ENCODE peak calls at places on chromosomes 1 and 21, in seven cellular contexts. T, L, Z, V, Q, H and P are unnamed samples.

GRCh38 chr1:243705585-243705984 is 144.5 kb downstream of the AKT3 start:
- DNase-seq in T (no peak), L (no peak), Z (peak; percentile 61), V (no peak), Q (no peak), H (no peak), P (no peak)

GRCh38 chr1:151047591-151047924 is at the start of gene C1orf56:
- DNase-seq in T (peak; percentile 84), L (peak; percentile 91), Z (peak; percentile 70), V (no peak), Q (peak; percentile 97), H (no peak), P (no peak)

GRCh38 chr1:12001249-12001917 is 17.9 kb upstream of the MIIP start:
- DNase-seq in T (peak; percentile 78), L (no peak), Z (peak; percentile 82), V (no peak), Q (peak; percentile 51), H (peak; percentile 45), P (peak; percentile 4)

GRCh38 chr1:242569867-242570266 is 45.4 kb upstream of the PLD5 start:
- DNase-seq in T (no peak), L (no peak), Z (no peak), V (no peak), Q (no peak), H (no peak), P (no peak)

GRCh38 chr1:27117733-27118439 is 37.0 kb downstream of the SLC9A1 start:
- DNase-seq in T (no peak), L (no peak), Z (peak; percentile 19), V (no peak), Q (no peak), H (no peak), P (no peak)

GRCh38 chr1:93822710-93823425 is 56.1 kb downstream of the DNTTIP2 start:
- DNase-seq in T (no peak), L (no peak), Z (no peak), V (no peak), Q (no peak), H (no peak), P (no peak)

GRCh38 chr1:78333426-78334012 is 157.3 kb upstream of the PTGFR start:
- DNase-seq in T (peak; percentile 40), L (no peak), Z (peak; percentile 86), V (no peak), Q (no peak), H (no peak), P (no peak)

GRCh38 chr21:29130234-29130993 is at the start of gene MAP3K7CL:
- DNase-seq in T (no peak), L (peak; percentile 81), Z (peak; percentile 100), V (peak; percentile 35), Q (no peak), H (no peak), P (peak; percentile 76)

GRCh38 chr1:160405331-160405877 is 5.0 kb downstream of the VANGL2 start:
- DNase-seq in T (no peak), L (no peak), Z (no peak), V (no peak), Q (no peak), H (no peak), P (no peak)

DNA sequence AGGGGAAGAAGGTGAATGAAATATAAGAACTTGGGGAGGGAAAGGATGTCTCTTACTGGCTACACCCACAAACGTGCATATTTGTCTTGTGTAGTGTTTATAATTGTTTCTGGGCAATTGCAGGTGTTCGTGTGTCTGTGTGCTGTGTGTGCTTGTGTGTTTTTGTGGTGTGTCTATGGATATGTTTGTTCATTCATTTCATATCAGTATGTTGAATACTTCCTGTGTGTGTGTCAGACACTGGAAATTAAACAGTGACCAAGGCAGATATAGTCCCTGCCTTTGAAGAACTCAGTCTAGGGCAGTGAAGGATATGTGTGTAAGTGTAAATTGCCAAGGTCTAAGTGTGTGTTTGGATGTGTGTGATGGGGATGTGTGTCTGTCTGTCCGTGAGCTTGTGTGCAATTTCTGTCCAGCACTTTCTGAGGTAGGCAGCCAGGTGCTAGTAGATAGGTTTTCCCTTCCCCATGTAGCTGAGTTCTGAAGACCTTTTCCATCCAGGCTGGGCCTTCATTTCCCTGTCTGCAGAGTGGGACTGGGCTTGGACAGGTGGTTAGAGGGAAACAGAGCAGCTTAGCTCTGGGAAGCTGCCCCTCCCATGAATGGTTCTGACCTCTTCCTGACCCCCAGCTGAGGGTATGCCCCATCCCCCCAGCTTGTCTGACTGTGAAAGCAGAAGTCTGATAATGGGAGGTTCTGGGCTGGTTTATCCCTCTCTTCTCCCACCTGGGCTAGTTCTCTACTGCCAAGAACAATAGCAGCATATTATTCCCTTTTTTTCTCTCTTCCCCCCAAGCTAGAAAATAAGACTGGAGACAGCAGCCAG is 3.8 kb downstream of the AGO1 start:
- DNase-seq in T (peak; percentile 48), L (no peak), Z (peak; percentile 9), V (no peak), Q (peak; percentile 37), H (peak; percentile 72), P (no peak)
- H3K4me3 ChIP-seq in T (peak overlapping the region; percentile 44), L (no peak overlapping the region), Z (no peak overlapping the region), V (no peak overlapping the region), Q (no peak overlapping the region), H (no peak overlapping the region), P (no peak overlapping the region)

GRCh38 chr1:182718311-182718710 is 33.9 kb upstream of the RGS8 start:
- DNase-seq in T (no peak), L (no peak), Z (no peak), V (no peak), Q (no peak), H (no peak), P (no peak)

GRCh38 chr1:182716740-182717720 is 32.6 kb upstream of the RGS8 start:
- DNase-seq in T (no peak), L (no peak), Z (no peak), V (peak; percentile 52), Q (no peak), H (no peak), P (no peak)

GRCh38 chr1:182723195-182723594 is 38.8 kb upstream of the RGS8 start:
- DNase-seq in T (no peak), L (peak; percentile 90), Z (no peak), V (no peak), Q (no peak), H (no peak), P (no peak)

GRCh38 chr1:182721525-182721924 is 37.1 kb upstream of the RGS8 start:
- DNase-seq in T (no peak), L (no peak), Z (no peak), V (no peak), Q (no peak), H (no peak), P (no peak)

DNA sequence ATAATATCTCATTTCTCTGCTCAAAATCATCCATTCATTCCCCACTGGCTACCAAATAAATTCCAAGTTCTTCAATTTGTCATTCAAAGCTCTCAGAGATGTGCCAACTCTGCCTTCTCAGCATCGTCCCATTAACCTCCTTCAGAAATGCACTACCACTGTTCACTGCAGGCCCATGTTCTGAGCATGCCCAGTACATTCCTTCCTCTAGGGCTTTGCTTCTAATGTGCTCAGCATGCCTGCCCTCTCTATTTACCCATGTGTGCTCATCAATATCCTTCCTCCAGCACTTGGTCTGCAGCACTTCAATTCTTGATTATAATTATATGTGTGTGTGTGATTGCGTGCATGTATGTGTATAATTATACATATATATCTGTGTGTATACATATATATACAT is 36.1 kb upstream of the RGS8 start:
- DNase-seq in T (peak; percentile 37), L (no peak), Z (peak; percentile 35), V (no peak), Q (no peak), H (no peak), P (no peak)
- TF ChIP-seq CTCF in T (peak; percentile 40), L (no peak), Z (peak; percentile 54), V (peak; percentile 32), Q (peak; percentile 41), H (no peak), P (peak; percentile 32)

GRCh38 chr1:172136925-172137324 is 283.6 kb upstream of the C1orf105 start:
- DNase-seq in T (no peak), L (no peak), Z (no peak), V (no peak), Q (no peak), H (no peak), P (no peak)
- H3K4me3 ChIP-seq in T (no peak overlapping the region), L (peak overlapping the region; percentile 2), Z (no peak overlapping the region), V (no peak overlapping the region), Q (no peak overlapping the region), H (no peak overlapping the region), P (no peak overlapping the region)

GRCh38 chr1:32014937-32015363 is 1.3 kb downstream of the KHDRBS1 start:
- DNase-seq in T (no peak), L (no peak), Z (peak; percentile 33), V (peak; percentile 22), Q (no peak), H (peak; percentile 19), P (no peak)

GRCh38 chr1:32013386-32014198 is at the start of gene KHDRBS1:
- DNase-seq in T (peak; percentile 99), L (peak; percentile 100), Z (peak; percentile 99), V (peak; percentile 95), Q (peak; percentile 99), H (peak; percentile 99), P (peak; percentile 90)

GRCh38 chr1:32012709-32013385 is 821 bp upstream of the KHDRBS1 start:
- DNase-seq in T (no peak), L (no peak), Z (no peak), V (no peak), Q (no peak), H (no peak), P (no peak)

GRCh38 chr1:32010246-32010645 is 3.4 kb upstream of the KHDRBS1 start:
- DNase-seq in T (no peak), L (no peak), Z (no peak), V (no peak), Q (no peak), H (no peak), P (no peak)

DNA sequence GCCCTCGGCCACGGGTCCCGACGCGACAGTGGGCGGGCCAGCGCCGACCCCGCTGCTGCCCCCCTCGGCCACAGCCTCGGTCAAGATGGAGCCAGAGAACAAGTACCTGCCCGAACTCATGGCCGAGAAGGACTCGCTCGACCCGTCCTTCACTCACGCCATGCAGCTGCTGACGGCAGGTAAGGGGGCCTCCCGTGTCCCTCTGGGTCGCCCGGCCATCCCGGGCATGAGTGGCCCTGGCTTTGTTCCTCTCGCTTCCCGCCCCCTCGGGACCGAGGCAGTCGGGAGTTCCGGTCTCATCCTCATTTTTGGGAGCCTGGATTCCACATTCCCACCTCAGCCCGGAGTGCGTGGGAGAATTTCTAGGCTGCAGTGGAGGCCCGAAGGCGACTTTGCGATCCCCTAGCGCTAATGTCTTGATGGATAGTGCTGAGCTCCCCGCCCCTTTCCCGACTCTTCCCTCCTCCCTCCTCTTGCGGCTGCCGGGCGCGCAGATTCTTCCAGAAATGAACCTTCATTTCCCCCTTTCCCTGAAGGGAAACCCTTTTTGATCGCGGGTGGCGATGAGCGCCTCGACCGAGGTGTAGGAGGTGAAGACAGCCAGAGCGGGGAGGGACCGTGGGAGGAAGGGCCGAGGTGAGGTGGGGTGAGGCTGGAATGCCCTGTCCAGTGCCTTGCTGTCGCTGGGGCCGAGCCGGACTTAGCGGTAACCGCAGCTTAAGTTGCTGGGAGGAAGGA is 700 bp downstream of the KHDRBS1 start:
- DNase-seq in T (peak; percentile 61), L (peak; percentile 79), Z (peak; percentile 57), V (peak; percentile 37), Q (peak; percentile 69), H (peak; percentile 30), P (no peak)
- TF ChIP-seq CTCF in T (peak; percentile 17), L (no peak), Z (no peak), V (no peak), Q (no peak), H (no peak), P (no peak)

DNA sequence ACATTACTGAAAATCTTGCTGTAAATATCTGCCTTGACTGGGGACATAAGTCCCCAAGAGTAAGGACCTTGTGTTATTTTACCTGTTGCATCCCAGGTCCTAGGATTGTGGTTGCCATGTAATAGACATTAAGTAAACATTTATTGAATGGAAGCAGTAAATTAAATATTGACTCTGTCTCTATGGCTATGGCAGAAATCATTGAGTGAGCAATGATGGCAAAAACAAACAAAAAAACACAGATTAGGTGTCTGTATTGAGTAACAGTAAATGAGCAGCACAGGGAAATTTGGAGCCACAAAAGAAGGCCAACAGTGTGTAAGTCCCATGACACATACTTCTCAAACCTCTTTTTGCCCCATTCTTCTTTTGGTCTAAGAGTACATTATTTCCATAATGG is 240.4 kb downstream of the NFIA start:
- DNase-seq in T (no peak), L (no peak), Z (no peak), V (peak; percentile 94), Q (no peak), H (no peak), P (no peak)
- H3K4me3 ChIP-seq in T (no peak overlapping the region), L (no peak overlapping the region), Z (no peak overlapping the region), V (no peak overlapping the region), Q (no peak overlapping the region), H (no peak overlapping the region), P (no peak overlapping the region)